ENCODE peak calls at places on chromosomes 4 and X, in four cellular contexts. A is fibroblast of mammary gland, O is cardiac muscle cell, T is tibial nerve. Q is an unnamed sample.

GRCh38 chrX:110992611-110993010 is 103.4 kb upstream of the PAK3 start:
- DNase-seq in A (peak; percentile 21), O (peak; percentile 52), T (no peak), Q (no peak)

GRCh38 chrX:104335765-104336164 is 81.0 kb upstream of the ESX1 start:
- DNase-seq in A (peak; percentile 86), O (no peak), T (no peak), Q (no peak)

GRCh38 chrX:16712116-16712824 is at the start of gene CTPS2:
- DNase-seq in A (peak; percentile 59), O (peak; percentile 78), T (peak; percentile 23), Q (no peak)

GRCh38 chr4:144451771-144452170 is 194.2 kb upstream of the HHIP start:
- DNase-seq in A (no peak), O (no peak), T (no peak), Q (no peak)

GRCh38 chr4:101230806-101231426 is 116.4 kb downstream of the PPP3CA start:
- DNase-seq in A (peak; percentile 35), O (no peak), T (no peak), Q (no peak)

GRCh38 chrX:153776611-153777045 is 4.2 kb upstream of the SRPK3 start:
- DNase-seq in A (no peak), O (no peak), T (no peak), Q (no peak)

GRCh38 chr4:48017108-48017527 is 546 bp downstream of the NIPAL1 start:
- DNase-seq in A (peak; percentile 72), O (peak; percentile 56), T (no peak), Q (peak; percentile 37)

GRCh38 chr4:182567119-182567518 is 323.9 kb downstream of the TENM3 start:
- DNase-seq in A (no peak), O (no peak), T (no peak), Q (no peak)

GRCh38 chrX:87583679-87584078 is 66.1 kb downstream of the KLHL4 start:
- DNase-seq in A (peak; percentile 39), O (peak; percentile 40), T (no peak), Q (no peak)

GRCh38 chr4:81405900-81406401 is 65.8 kb downstream of the RASGEF1B start:
- DNase-seq in A (peak; percentile 80), O (peak; percentile 86), T (no peak), Q (no peak)

GRCh38 chr4:173386751-173387150 is 12.2 kb downstream of the SCRG1 start:
- DNase-seq in A (no peak), O (no peak), T (no peak), Q (no peak)

GRCh38 chrX:39948564-39948963 is 149.2 kb downstream of the BCOR start:
- DNase-seq in A (no peak), O (peak; percentile 24), T (no peak), Q (no peak)

GRCh38 chr4:80192937-80193336 is 4.4 kb upstream of the PRDM8 start:
- DNase-seq in A (peak; percentile 92), O (no peak), T (no peak), Q (no peak)

GRCh38 chrX:130204647-130205046 is 32.9 kb downstream of the RAB33A start:
- DNase-seq in A (no peak), O (no peak), T (no peak), Q (no peak)

GRCh38 chrX:121579016-121579760 is 531.8 kb downstream of the GLUD2 start:
- DNase-seq in A (peak; percentile 53), O (peak; percentile 32), T (no peak), Q (no peak)

GRCh38 chr4:97605927-97606326 is 537.3 kb downstream of the STPG2 start:
- DNase-seq in A (no peak), O (no peak), T (no peak), Q (no peak)

GRCh38 chrX:10187421-10187820 is 30.6 kb downstream of the CLCN4 start:
- DNase-seq in A (no peak), O (no peak), T (no peak), Q (no peak)

GRCh38 chrX:38206542-38206941 is 14.1 kb downstream of the SRPX start:
- DNase-seq in A (peak; percentile 43), O (no peak), T (no peak), Q (no peak)

GRCh38 chrX:11386001-11386523 is 92.8 kb downstream of the AMELX start:
- DNase-seq in A (peak; percentile 86), O (no peak), T (no peak), Q (no peak)

GRCh38 chrX:72269671-72270251 is 7.3 kb downstream of the RPS4X start:
- DNase-seq in A (peak; percentile 80), O (no peak), T (no peak), Q (no peak)

GRCh38 chrX:108165349-108166111 is 74.0 kb downstream of the ATG4A start:
- DNase-seq in A (peak; percentile 68), O (peak; percentile 67), T (no peak), Q (no peak)

GRCh38 chr4:8032381-8032780 is 92.7 kb upstream of the AFAP1 start:
- DNase-seq in A (no peak), O (no peak), T (no peak), Q (no peak)

GRCh38 chr4:128718793-128719192 is 90.7 kb upstream of the JADE1 start:
- DNase-seq in A (peak; percentile 28), O (no peak), T (no peak), Q (no peak)

GRCh38 chrX:107154787-107155620 is 36.4 kb upstream of the RBM41 start:
- DNase-seq in A (peak; percentile 59), O (no peak), T (no peak), Q (no peak)

GRCh38 chr4:519885-520595 is 21.0 kb downstream of the PIGG start:
- DNase-seq in A (no peak), O (no peak), T (no peak), Q (no peak)

GRCh38 chrX:9464435-9465371 is at the start of gene TBL1X:
- DNase-seq in A (peak; percentile 19), O (peak; percentile 82), T (no peak), Q (no peak)

DNA sequence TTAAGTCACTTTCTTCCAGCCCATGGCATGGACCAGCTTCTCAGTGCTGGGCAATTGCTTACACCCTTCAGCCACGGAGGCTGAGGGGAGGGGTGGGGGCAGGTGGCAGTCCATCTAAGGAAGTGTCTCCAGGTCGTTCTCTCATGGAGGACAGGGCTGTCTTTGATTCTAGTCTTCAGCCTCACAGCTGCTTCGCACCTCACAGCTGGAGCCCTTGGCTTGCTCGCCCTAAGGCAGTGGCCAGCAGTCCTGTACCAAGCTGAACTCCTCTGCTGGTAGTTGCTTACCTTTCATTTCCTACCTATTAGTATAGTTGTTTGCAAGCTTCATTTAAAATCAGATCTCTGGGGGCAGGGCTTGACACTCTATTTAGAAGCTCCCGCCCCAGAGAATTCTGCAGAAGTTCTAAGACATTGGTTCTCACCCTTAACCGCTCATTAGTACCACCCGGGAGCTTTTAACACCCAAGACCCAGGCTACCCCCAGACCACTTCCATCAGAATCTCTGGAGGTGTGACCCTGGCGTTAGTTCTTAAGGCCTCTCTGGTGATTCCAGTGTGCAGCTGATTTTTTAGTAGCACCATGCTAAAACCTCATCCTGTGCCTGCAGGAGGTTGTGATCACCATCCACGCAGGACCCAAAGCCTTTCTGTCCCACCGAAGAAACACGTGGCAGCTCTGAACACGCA is 386.8 kb downstream of the UNC5C start:
- DNase-seq in A (no peak), O (no peak), T (no peak), Q (no peak)
- TF ChIP-seq CTCF in A (no peak), O (no peak), T (no peak), Q (no peak)

GRCh38 chr4:82899339-82899738 is 1.2 kb upstream of the THAP9 start:
- DNase-seq in A (peak; percentile 40), O (no peak), T (no peak), Q (no peak)

GRCh38 chr4:82900335-82901128 is at the start of gene THAP9:
- DNase-seq in A (peak; percentile 99), O (peak; percentile 99), T (peak; percentile 97), Q (peak; percentile 90)

GRCh38 chr4:82896755-82897154 is 3.8 kb upstream of the THAP9 start:
- DNase-seq in A (no peak), O (no peak), T (no peak), Q (no peak)

GRCh38 chr4:82900016-82900334 is 560 bp upstream of the THAP9 start:
- DNase-seq in A (no peak), O (no peak), T (no peak), Q (no peak)

DNA sequence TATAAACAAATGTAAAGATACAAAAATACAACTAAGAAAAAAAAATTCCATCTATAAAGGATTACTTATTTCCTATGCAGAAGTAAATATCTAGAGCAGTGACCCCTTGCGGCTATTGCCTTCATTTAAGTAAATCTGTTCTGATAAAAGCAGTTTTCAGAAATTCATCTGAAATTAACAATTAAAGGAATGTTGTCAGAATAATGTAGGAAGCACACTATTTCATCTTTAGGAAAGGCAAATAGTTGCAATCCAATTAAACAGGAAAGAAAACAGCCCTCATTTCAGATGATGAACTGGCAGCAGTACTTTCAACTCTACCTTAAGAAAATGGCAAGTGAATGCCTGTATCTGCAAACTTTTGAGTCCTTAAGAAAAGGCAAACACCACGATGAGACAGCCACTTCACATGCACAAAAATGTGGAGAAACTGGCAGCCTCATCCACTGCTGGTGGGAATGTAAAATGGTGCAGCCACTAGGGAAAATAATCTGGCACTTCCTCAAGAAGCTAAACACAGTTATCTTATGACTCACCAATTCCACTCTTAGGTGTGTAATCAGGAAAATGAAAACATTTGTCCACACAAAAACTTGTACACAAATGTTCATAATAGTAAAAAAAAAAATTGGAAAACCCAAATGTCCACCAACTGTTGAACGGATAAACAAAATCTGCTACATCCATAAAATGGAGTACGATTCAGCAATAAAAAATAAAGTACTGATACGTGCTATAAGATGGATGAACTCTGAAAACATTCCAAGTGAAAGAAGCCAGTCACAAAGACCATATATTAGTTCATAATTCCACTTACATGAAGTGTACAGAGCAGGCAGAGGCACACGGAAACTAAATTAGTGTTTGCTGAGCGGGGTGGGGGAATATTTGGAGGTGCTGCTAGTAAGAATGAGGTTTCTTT is 2.0 kb upstream of the THAP9 start:
- DNase-seq in A (peak; percentile 95), O (no peak), T (no peak), Q (no peak)
- TF ChIP-seq CTCF in A (peak; percentile 36), O (peak; percentile 31), T (peak; percentile 34), Q (no peak)

DNA sequence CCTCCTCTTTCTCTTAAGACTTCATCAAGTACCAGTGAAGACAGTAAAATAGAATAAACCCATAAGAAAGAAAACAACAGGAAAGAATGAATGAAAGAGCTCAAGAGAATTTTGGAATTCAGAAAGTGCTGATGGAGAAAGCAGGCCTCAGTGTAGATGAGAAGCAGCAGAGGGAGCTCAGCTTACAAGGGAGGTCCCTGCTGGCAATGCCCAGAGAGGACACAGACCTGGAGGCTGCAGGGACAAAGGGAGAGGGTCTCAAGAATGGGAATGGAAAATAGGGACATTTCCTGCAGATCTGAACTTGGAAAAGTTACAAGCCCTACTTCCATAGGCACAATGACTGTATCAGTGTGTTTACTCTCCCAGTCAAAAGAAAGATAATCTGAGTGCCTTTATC is 64.5 kb upstream of the MAGEA10 start:
- DNase-seq in A (no peak), O (no peak), T (no peak), Q (no peak)
- TF ChIP-seq CTCF in A (no peak), O (no peak), T (no peak), Q (no peak)

GRCh38 chr4:120291541-120291940 is 224.9 kb upstream of the MAD2L1 start:
- DNase-seq in A (no peak), O (no peak), T (no peak), Q (no peak)

GRCh38 chr4:120290553-120290952 is 223.9 kb upstream of the MAD2L1 start:
- DNase-seq in A (no peak), O (no peak), T (no peak), Q (no peak)

DNA sequence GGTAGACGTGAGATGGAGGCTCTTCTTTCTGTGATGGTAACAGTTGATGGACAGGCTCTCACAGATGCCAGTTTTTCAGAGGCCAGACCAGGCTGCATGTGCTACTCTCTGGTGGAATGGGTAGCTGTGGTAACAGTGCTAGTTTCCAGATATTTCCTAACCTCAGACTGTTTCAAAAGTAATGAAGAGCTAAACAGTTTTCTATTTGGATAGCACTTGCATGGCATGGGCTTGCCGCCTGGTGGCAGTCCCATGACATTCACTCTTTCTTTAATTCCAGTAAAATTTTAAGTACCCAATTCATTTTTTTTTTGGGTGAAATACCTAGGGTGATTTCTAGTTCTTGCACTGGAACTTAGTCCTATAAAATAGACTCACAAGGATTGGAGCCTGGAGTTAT is 220.2 kb upstream of the MAD2L1 start:
- DNase-seq in A (no peak), O (peak; percentile 3), T (no peak), Q (no peak)
- TF ChIP-seq CTCF in A (no peak), O (no peak), T (no peak), Q (no peak)